ENCODE peak calls at places on chromosome 4, in nine cellular contexts. I, T, S, W, N, J, K, Y and Z are unnamed samples.

GRCh38 chr4:158314756-158315487 is 104.6 kb downstream of the TMEM144 start:
- DNase-seq in S (no peak), I (no peak), T (peak), N (no peak), J (no peak), Y (no peak), W (no peak), K (peak), Z (no peak)

GRCh38 chr4:155430895-155431467 is 54.2 kb upstream of the MAP9 start:
- DNase-seq in W (no peak), T (no peak), S (no peak), K (no peak), N (no peak), J (no peak), I (no peak), Y (no peak), Z (no peak)

GRCh38 chr4:123603165-123603564 is 206.6 kb downstream of the SPRY1 start:
- DNase-seq in Y (no peak), K (no peak), S (no peak), W (no peak), J (no peak), T (no peak), I (no peak), N (peak), Z (peak)

GRCh38 chr4:137519406-137519805 is 12.9 kb downstream of the PCDH18 start:
- DNase-seq in N (no peak), Y (no peak), W (no peak), T (no peak), J (no peak), S (no peak), I (no peak), K (no peak), Z (no peak)

GRCh38 chr4:143203577-143203976 is 18.9 kb downstream of the USP38 start:
- DNase-seq in S (no peak), I (no peak), K (no peak), W (no peak), N (no peak), Y (no peak), J (no peak), T (no peak), Z (no peak)

GRCh38 chr4:17667253-17667652 is 52.8 kb downstream of the MED28 start:
- DNase-seq in K (no peak), N (no peak), I (no peak), S (no peak), Y (no peak), J (no peak), W (no peak), T (no peak), Z (no peak)

GRCh38 chr4:91065117-91065516 is 937.9 kb downstream of the CCSER1 start:
- DNase-seq in T (no peak), Y (no peak), W (no peak), S (no peak), J (no peak), I (no peak), K (no peak), N (no peak), Z (no peak)

GRCh38 chr4:150773032-150773431 is 191.1 kb downstream of the MAB21L2 start:
- DNase-seq in W (no peak), S (no peak), Y (no peak), N (no peak), I (no peak), K (no peak), J (no peak), T (no peak), Z (no peak)

GRCh38 chr4:40662962-40663604 is 33.4 kb upstream of the RBM47 start:
- DNase-seq in W (no peak), J (no peak), I (no peak), T (no peak), Y (peak), S (peak), N (peak), K (no peak), Z (peak)

GRCh38 chr4:184762100-184762499 is 28.2 kb upstream of the CENPU start:
- DNase-seq in J (no peak), I (no peak), T (no peak), S (no peak), N (peak), Y (peak), K (no peak), W (no peak), Z (no peak)

GRCh38 chr4:149995134-149995756 is 83.0 kb upstream of the DCLK2 start:
- DNase-seq in J (no peak), S (no peak), Y (no peak), T (no peak), W (no peak), I (no peak), K (no peak), N (no peak), Z (no peak)

GRCh38 chr4:18636001-18636680 is 614.6 kb upstream of the LCORL start:
- DNase-seq in J (no peak), I (no peak), N (no peak), K (no peak), W (no peak), T (no peak), Y (no peak), S (no peak), Z (no peak)

GRCh38 chr4:147824316-147824715 is 92.4 kb downstream of the ARHGAP10 start:
- DNase-seq in K (no peak), S (no peak), T (no peak), N (no peak), J (no peak), I (no peak), Y (no peak), W (no peak), Z (no peak)

GRCh38 chr4:57114973-57115372 is 4.8 kb upstream of the IGFBP7 start:
- DNase-seq in S (no peak), K (no peak), W (no peak), J (no peak), Y (no peak), N (no peak), I (no peak), T (no peak), Z (no peak)

GRCh38 chr4:102868153-102868781 is 525 bp upstream of the CISD2 start:
- DNase-seq in Y (peak), W (peak), N (peak), I (no peak), K (no peak), S (no peak), J (peak), T (no peak), Z (no peak)

GRCh38 chr4:125359960-125360628 is 45.3 kb downstream of the FAT4 start:
- DNase-seq in N (no peak), W (no peak), Y (no peak), T (no peak), K (no peak), S (peak), J (no peak), I (no peak), Z (no peak)

GRCh38 chr4:88247148-88247547 is 37.2 kb downstream of the PPM1K start:
- DNase-seq in Y (no peak), T (no peak), W (no peak), I (no peak), J (no peak), N (no peak), K (no peak), S (no peak), Z (no peak)

GRCh38 chr4:130054895-130055294 is 958.9 kb downstream of the C4orf33 start:
- DNase-seq in K (no peak), N (no peak), I (no peak), J (no peak), W (no peak), T (peak), Y (no peak), S (no peak), Z (no peak)

GRCh38 chr4:35125995-35126712 is 1118.2 kb downstream of the ARAP2 start:
- DNase-seq in Y (no peak), K (no peak), T (no peak), S (peak), W (no peak), J (no peak), N (no peak), I (no peak), Z (no peak)